ENCODE peak calls at places on chromosomes 5 and 9, in four cellular contexts. O is foreskin fibroblast, Y is K562, U is spleen. H is an unnamed sample.

GRCh38 chr9:87401681-87402080 is 96.0 kb upstream of the DAPK1 start:
- DNase-seq in O (no peak), U (no peak), Y (no peak), H (no peak)

GRCh38 chr5:176611435-176611834 is 1.5 kb upstream of the GPRIN1 start:
- DNase-seq in O (peak), Y (peak), U (no peak), H (peak)

GRCh38 chr5:111299831-111300432 is 75.7 kb downstream of the CAMK4 start:
- DNase-seq in O (no peak), U (no peak), Y (no peak), H (no peak)

GRCh38 chr5:96823900-96824351 is 16.2 kb upstream of the ERAP1 start:
- DNase-seq in O (peak), Y (no peak), U (no peak), H (peak)

GRCh38 chr5:172365948-172366608 is 82.5 kb upstream of the UBTD2 start:
- DNase-seq in O (no peak), U (no peak), Y (no peak), H (no peak)

GRCh38 chr9:17630531-17630949 is 51.7 kb downstream of the SH3GL2 start:
- DNase-seq in U (no peak), Y (no peak), O (no peak), H (no peak)

GRCh38 chr5:172798422-172799215 is 27.6 kb upstream of the DUSP1 start:
- DNase-seq in Y (no peak), U (peak), O (peak), H (peak)

GRCh38 chr9:88678008-88678407 is 143.0 kb downstream of the NXNL2 start:
- DNase-seq in Y (no peak), U (no peak), O (no peak), H (no peak)

GRCh38 chr9:74102702-74103101 is 394.4 kb upstream of the RORB start:
- DNase-seq in U (no peak), O (no peak), Y (no peak), H (no peak)

GRCh38 chr9:121698627-121699270 is 47.3 kb downstream of the DAB2IP start:
- DNase-seq in O (no peak), U (peak), Y (no peak), H (peak)

GRCh38 chr9:123960366-123960765 is 30.4 kb upstream of the DENND1A start:
- DNase-seq in O (no peak), U (no peak), Y (peak), H (no peak)

GRCh38 chr5:138975098-138975847 is 100.1 kb upstream of the LRRTM2 start:
- DNase-seq in O (peak), Y (peak), U (no peak), H (peak)

GRCh38 chr5:109903061-109903460 is 213.3 kb downstream of the MAN2A1 start:
- DNase-seq in U (no peak), Y (no peak), O (no peak), H (no peak)

GRCh38 chr5:116573617-116574431 is 799 bp downstream of the SEMA6A start:
- DNase-seq in U (peak), O (no peak), Y (no peak), H (no peak)

GRCh38 chr9:89481161-89481915 is 16.6 kb downstream of the SEMA4D start:
- DNase-seq in Y (no peak), U (no peak), O (no peak), H (no peak)

GRCh38 chr9:34512131-34513078 is 10.4 kb downstream of the ENHO start:
- DNase-seq in O (no peak), U (no peak), Y (no peak), H (no peak)

GRCh38 chr9:131419716-131420115 is 25.8 kb downstream of the PRRC2B start:
- DNase-seq in U (no peak), O (no peak), Y (no peak), H (no peak)

GRCh38 chr5:123814796-123815479 is 303.0 kb downstream of the CSNK1G3 start:
- DNase-seq in U (no peak), O (peak), Y (no peak), H (peak)

GRCh38 chr5:124262443-124262842 is 484.0 kb downstream of the ZNF608 start:
- DNase-seq in Y (no peak), O (no peak), U (no peak), H (peak)

GRCh38 chr5:73644385-73644963 is 18.5 kb downstream of the ARHGEF28 start:
- DNase-seq in U (no peak), Y (no peak), O (no peak), H (peak)

GRCh38 chr5:122972877-122973276 is 63.6 kb downstream of the PPIC start:
- DNase-seq in U (no peak), Y (no peak), O (peak), H (no peak)

GRCh38 chr5:96652769-96653455 is 9.3 kb upstream of the CAST start:
- DNase-seq in O (no peak), Y (no peak), U (no peak), H (no peak)

GRCh38 chr9:27157086-27157485 is 48.1 kb downstream of the TEK start:
- DNase-seq in O (no peak), U (no peak), Y (no peak), H (no peak)

DNA sequence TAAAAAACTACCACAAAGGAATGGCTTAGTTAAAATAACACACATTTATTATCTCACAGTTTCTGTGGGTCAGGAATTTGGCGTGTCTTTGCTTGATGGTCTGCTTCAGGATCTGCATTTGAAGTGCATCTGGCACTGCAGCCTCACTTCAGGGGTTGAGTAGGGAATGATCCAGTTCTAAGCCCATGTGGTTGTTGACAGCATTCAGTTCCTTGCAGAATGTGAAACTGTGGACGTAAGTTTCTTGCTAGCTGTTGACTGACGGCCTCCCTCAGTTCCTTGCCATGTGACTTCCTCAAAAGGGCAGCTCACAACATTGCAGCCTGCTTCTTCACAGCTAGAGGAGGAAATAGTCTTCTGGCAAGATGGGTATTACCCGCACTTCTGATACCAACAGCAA is 2.1 kb upstream of the OGN start:
- DNase-seq in U (peak), O (no peak), Y (peak), H (no peak)
- H3K4me3 ChIP-seq in U (no peak), O (no peak), Y (no peak), H (no peak)

GRCh38 chr5:56817306-56817986 is 2.1 kb downstream of the MAP3K1 start:
- DNase-seq in Y (no peak), O (no peak), U (no peak), H (no peak)

GRCh38 chr5:56818409-56819026 is 3.2 kb downstream of the MAP3K1 start:
- DNase-seq in U (no peak), O (no peak), Y (peak), H (peak)

GRCh38 chr5:56814963-56815656 is at the start of gene MAP3K1:
- DNase-seq in U (peak), Y (peak), O (peak), H (peak)

GRCh38 chr5:56815657-56816545 is 552 bp downstream of the MAP3K1 start:
- DNase-seq in Y (peak), U (peak), O (peak), H (no peak)

GRCh38 chr5:56816546-56817081 is 1.3 kb downstream of the MAP3K1 start:
- DNase-seq in Y (peak), O (peak), U (peak), H (peak)
- H3K4me3 ChIP-seq in Y (peak), O (peak), U (peak), H (peak)

DNA sequence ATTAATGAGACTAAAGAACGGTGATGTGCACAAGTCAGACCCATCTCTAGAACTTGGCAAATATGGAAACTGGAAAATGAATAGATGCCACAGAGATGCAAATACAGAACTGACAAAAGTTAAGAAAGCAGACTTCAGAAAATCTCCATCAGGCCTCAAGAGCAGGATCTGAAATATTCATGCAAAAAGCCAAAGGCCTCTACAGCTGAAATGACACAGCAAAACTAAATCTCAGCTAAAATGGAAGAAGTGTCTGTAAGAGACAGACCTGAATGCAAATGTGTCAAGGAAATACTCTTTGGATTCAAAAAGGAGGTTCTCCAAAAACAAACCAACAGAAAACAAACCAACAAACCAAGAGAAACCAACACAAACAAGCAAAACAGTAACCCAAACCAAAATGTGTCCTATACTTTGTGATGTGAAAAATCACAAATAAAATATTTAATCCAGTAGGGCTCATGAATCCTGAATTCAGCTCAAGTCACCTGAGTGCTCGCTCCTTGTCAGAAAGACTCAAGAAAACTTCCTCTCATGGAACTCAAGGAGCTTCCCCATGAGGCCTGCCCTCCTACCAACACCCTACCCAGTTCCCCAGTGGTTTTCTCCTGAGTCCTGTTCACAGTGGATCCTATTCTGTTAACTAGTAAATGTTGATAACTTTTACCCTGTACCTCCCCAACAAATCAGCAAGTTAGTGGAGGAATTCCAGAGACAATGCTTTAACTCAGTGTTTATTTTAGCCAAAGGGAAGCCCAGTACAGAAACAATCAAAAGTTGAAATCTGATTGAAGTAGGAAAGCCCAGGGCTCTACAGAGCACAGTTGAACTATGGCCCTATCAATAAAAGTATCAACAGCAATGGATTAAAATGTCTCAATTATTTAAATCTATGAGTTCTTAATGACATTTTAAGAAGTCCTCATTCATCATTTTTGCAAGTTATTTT is 14.6 kb downstream of the MRPS27 start:
- DNase-seq in U (no peak), Y (peak), O (no peak), H (no peak)
- H3K4me3 ChIP-seq in U (no peak), Y (no peak), O (no peak), H (no peak)

GRCh38 chr5:132686193-132686592 is 12.4 kb downstream of the IL4 start:
- DNase-seq in U (no peak), Y (no peak), O (no peak), H (no peak)
- H3K4me3 ChIP-seq in U (no peak), Y (no peak), O (no peak), H (no peak)

DNA sequence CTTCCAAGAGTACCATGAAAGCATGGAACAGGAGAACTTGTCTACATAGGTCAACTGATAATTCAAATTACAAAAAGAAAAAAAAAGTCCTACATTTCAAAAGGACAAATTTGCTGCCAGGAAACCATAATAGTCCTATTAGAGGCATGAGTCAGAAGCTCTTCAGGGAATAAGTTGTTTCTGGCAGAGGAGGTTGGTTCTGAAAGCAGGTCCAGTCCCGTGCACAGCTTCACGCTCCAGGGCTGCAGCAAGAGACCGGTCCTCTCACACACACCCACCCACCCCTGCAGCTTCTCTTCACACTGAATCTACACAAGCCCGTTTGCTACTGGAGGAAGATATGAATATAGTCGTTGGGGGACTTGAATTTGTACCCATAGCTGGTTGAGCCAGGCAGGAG is 37.0 kb upstream of the SLC1A3 start:
- DNase-seq in Y (no peak), O (peak), U (no peak), H (peak)
- H3K4me3 ChIP-seq in Y (no peak), O (no peak), U (no peak), H (no peak)

GRCh38 chr5:31197183-31197582 is 3.7 kb downstream of the CDH6 start:
- DNase-seq in U (no peak), O (no peak), Y (no peak), H (peak)
- H3K4me3 ChIP-seq in U (no peak), O (no peak), Y (no peak), H (no peak)

GRCh38 chr9:76181020-76181641 is 213.1 kb downstream of the RFK start:
- DNase-seq in U (no peak), O (peak), Y (no peak), H (no peak)
- H3K4me3 ChIP-seq in U (no peak), O (no peak), Y (no peak), H (no peak)

GRCh38 chr5:84986688-84987087 is 602.0 kb upstream of the EDIL3 start:
- DNase-seq in U (no peak), Y (no peak), O (no peak), H (no peak)
- H3K4me3 ChIP-seq in U (no peak), Y (no peak), O (no peak), H (no peak)